ENCODE peak calls at places on chromosomes 7 and 10, in seven cellular contexts. K is HCT116, W is adipocyte, B is spleen, A is cardiac muscle cell, N is neuronal stem cell, O is SJCRH30. P is an unnamed sample.

GRCh38 chr10:50367732-50368131 is 116.4 kb upstream of the ASAH2 start:
- DNase-seq in K (peak; percentile 31), B (no peak), W (peak; percentile 67), N (no peak), O (peak; percentile 27), A (peak; percentile 64), P (no peak)

GRCh38 chr10:58460157-58460556 is 52.5 kb upstream of the BICC1 start:
- DNase-seq in A (no peak), N (no peak), B (no peak), O (no peak), K (no peak), W (no peak), P (no peak)

GRCh38 chr7:131164025-131164899 is 163.4 kb upstream of the MKLN1 start:
- DNase-seq in K (peak; percentile 69), A (peak; percentile 79), B (no peak), W (peak; percentile 87), N (no peak), O (no peak), P (no peak)

GRCh38 chr7:99752354-99752753 is 17.4 kb upstream of the CYP3A7 start:
- DNase-seq in W (no peak), K (no peak), A (no peak), N (no peak), B (no peak), O (no peak), P (no peak)

GRCh38 chr7:134755422-134756022 is 23.9 kb upstream of the CALD1 start:
- DNase-seq in O (peak; percentile 25), A (peak; percentile 56), N (no peak), K (no peak), B (no peak), W (peak; percentile 87), P (peak; percentile 17)

GRCh38 chr7:128703605-128704004 is 31.5 kb downstream of the GARIN1A start:
- DNase-seq in O (no peak), B (no peak), W (peak; percentile 35), K (no peak), A (no peak), N (no peak), P (no peak)

GRCh38 chr7:26127411-26127810 is 24.6 kb upstream of the NFE2L3 start:
- DNase-seq in O (no peak), B (no peak), K (no peak), N (no peak), A (no peak), W (no peak), P (no peak)

GRCh38 chr7:71251706-71252105 is 119.8 kb downstream of the GALNT17 start:
- DNase-seq in A (no peak), K (no peak), O (no peak), W (no peak), N (no peak), B (no peak), P (no peak)

GRCh38 chr10:96257944-96258343 is 13.4 kb downstream of the BLNK start:
- DNase-seq in B (no peak), W (no peak), A (peak; percentile 2), O (no peak), K (no peak), N (no peak), P (no peak)

GRCh38 chr7:18357691-18358090 is 137.9 kb upstream of the HDAC9 start:
- DNase-seq in K (no peak), W (peak; percentile 6), N (no peak), B (no peak), A (peak; percentile 6), O (no peak), P (no peak)

GRCh38 chr7:655758-656157 is 70.7 kb upstream of the DNAAF5 start:
- DNase-seq in A (no peak), K (no peak), W (no peak), O (no peak), B (no peak), N (no peak), P (no peak)

GRCh38 chr7:19060870-19061269 is 56.6 kb downstream of the TWIST1 start:
- DNase-seq in O (no peak), K (no peak), B (no peak), W (peak; percentile 86), A (peak; percentile 31), N (no peak), P (no peak)

GRCh38 chr7:149261321-149261828 is 621 bp upstream of the ZNF783 start:
- DNase-seq in N (no peak), W (peak; percentile 67), A (peak; percentile 40), O (peak; percentile 57), K (no peak), B (no peak), P (no peak)

GRCh38 chr7:1244701-1245526 is 12.2 kb downstream of the UNCX start:
- DNase-seq in A (no peak), B (no peak), K (no peak), N (no peak), W (no peak), O (no peak), P (no peak)

GRCh38 chr10:111081595-111081994 is 4.8 kb downstream of the ADRA2A start:
- DNase-seq in W (no peak), O (no peak), N (no peak), K (no peak), A (no peak), B (no peak), P (no peak)

GRCh38 chr7:46811529-46811928 is 770.4 kb downstream of the TNS3 start:
- DNase-seq in N (no peak), O (peak; percentile 91), B (no peak), W (peak; percentile 71), K (no peak), A (peak; percentile 86), P (no peak)

GRCh38 chr7:154929006-154929726 is 73.8 kb downstream of the PAXIP1 start:
- DNase-seq in W (no peak), K (no peak), B (peak; percentile 79), O (no peak), N (no peak), A (peak; percentile 1), P (peak; percentile 2)

GRCh38 chr10:72244573-72245038 is 28.5 kb upstream of the ASCC1 start:
- DNase-seq in A (no peak), W (peak; percentile 48), K (no peak), O (no peak), N (no peak), B (no peak), P (no peak)

GRCh38 chr10:8105932-8106331 is 51.4 kb downstream of the GATA3 start:
- DNase-seq in B (no peak), A (no peak), W (no peak), O (no peak), K (no peak), N (no peak), P (no peak)

GRCh38 chr10:70124918-70125317 is 7.7 kb downstream of the AIFM2 start:
- DNase-seq in N (no peak), W (no peak), K (no peak), O (no peak), A (no peak), B (no peak), P (no peak)

GRCh38 chr7:27168265-27168947 is 3.1 kb upstream of the HOXA9 start:
- DNase-seq in K (no peak), B (peak; percentile 71), O (no peak), A (no peak), N (no peak), W (no peak), P (no peak)

GRCh38 chr7:105880571-105881330 is 4.4 kb upstream of the ATXN7L1 start:
- DNase-seq in K (no peak), B (no peak), W (peak; percentile 23), A (no peak), O (no peak), N (no peak), P (no peak)

GRCh38 chr10:6314620-6315205 is 112.0 kb downstream of the PFKFB3 start:
- DNase-seq in O (no peak), A (no peak), N (no peak), B (no peak), W (no peak), K (no peak), P (no peak)

GRCh38 chr10:93461124-93461806 is 20.9 kb downstream of the MYOF start:
- DNase-seq in K (no peak), N (no peak), B (no peak), O (no peak), A (no peak), W (no peak), P (no peak)

GRCh38 chr7:95881597-95881996 is 109.2 kb downstream of the DYNC1I1 start:
- DNase-seq in W (no peak), B (no peak), K (no peak), O (no peak), N (no peak), A (no peak), P (no peak)

GRCh38 chr10:132289439-132289838 is 18.3 kb downstream of the STK32C start:
- DNase-seq in K (no peak), O (no peak), A (no peak), B (no peak), W (no peak), N (no peak), P (no peak)

GRCh38 chr10:37095822-37096593 is 29.4 kb upstream of the ANKRD30A start:
- DNase-seq in O (no peak), N (no peak), K (no peak), A (no peak), W (no peak), B (no peak), P (no peak)

GRCh38 chr10:37101261-37101660 is 24.1 kb upstream of the ANKRD30A start:
- DNase-seq in K (no peak), B (no peak), W (no peak), A (no peak), N (no peak), O (no peak), P (no peak)
- H3K9me3 ChIP-seq in K (no peaks in the 10 kb centered on the region), B (no peaks in the 10 kb centered on the region), W (no peaks in the 10 kb centered on the region), A (no peaks in the 10 kb centered on the region), N (peaks cover 4% of the 10 kb centered on the region), O (no peaks in the 10 kb centered on the region), P (no peaks in the 10 kb centered on the region)

GRCh38 chr7:158548726-158549125 is 38.9 kb downstream of the PTPRN2 start:
- DNase-seq in K (no peak), W (no peak), A (no peak), B (peak; percentile 68), N (no peak), O (no peak), P (no peak)
- H3K9me3 ChIP-seq in K (no peaks in the 10 kb centered on the region), W (no peaks in the 10 kb centered on the region), A (no peaks in the 10 kb centered on the region), B (no peaks in the 10 kb centered on the region), N (no peaks in the 10 kb centered on the region), O (no peaks in the 10 kb centered on the region), P (no peaks in the 10 kb centered on the region)

DNA sequence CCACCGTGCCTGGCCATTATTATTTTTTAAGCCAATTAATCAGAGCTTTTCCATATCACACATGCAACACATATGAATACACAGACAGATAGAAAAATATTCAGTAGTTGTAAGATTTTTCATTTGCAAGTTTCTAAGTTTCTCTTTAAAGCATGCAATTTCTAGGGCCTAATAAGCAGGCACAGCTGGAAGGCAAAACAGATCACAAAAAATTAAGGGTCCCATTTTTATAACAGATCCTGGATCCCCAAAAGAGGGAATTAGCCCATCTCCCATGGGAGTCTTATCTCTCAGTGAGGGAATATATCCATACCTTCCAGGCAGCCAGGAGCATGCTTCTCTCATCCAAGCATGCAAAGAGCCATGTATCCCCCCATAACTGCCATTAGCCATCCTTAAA is 31.2 kb upstream of the ZNF365 start:
- DNase-seq in B (no peak), N (no peak), W (no peak), K (no peak), O (no peak), A (no peak), P (no peak)
- H3K9me3 ChIP-seq in B (peaks cover 43% of the 10 kb centered on the region), N (peaks cover 3% of the 10 kb centered on the region), W (peaks cover 40% of the 10 kb centered on the region), K (peaks cover 4% of the 10 kb centered on the region), O (no peaks in the 10 kb centered on the region), A (no peaks in the 10 kb centered on the region), P (peaks cover 61% of the 10 kb centered on the region)

DNA sequence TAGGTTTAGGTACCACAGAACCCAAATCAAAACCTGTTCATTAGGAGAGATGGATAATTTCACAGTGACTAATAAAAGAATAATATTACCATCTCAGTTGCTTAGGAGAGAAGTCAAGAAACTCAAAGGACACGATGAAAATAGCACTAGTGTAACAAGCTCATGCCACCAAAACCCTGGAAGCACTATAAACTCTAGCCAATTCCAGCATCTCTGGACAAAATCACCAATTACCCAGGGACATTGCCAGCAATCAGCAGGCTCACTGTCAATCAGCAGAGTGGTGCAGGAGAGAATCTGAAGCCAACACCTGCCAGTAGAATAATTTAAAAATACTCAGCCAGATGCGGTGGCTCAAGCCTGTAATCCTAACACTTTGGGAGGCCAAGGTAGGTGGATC is 88.9 kb downstream of the ARMH3 start:
- DNase-seq in W (no peak), B (no peak), N (no peak), K (no peak), O (no peak), A (no peak), P (no peak)
- H3K9me3 ChIP-seq in W (no peaks in the 10 kb centered on the region), B (no peaks in the 10 kb centered on the region), N (no peaks in the 10 kb centered on the region), K (no peaks in the 10 kb centered on the region), O (no peaks in the 10 kb centered on the region), A (no peaks in the 10 kb centered on the region), P (no peaks in the 10 kb centered on the region)